ENCODE peak calls at places on chromosomes 1 and 21, in five cellular contexts. One of them, this sample, is unnamed.

GRCh38 chr1:70427976-70428375 is 16.9 kb downstream of the CTH start:
- DNase-seq in A549: no peak
- DNase-seq in fibroblast of lung: peak
- DNase-seq in mesendoderm: peak
- DNase-seq in heart right ventricle: no peak
- DNase-seq in this sample: no peak

GRCh38 chr1:184465489-184466146 is 78.8 kb downstream of the C1orf21 start:
- DNase-seq in A549: no peak
- DNase-seq in fibroblast of lung: no peak
- DNase-seq in mesendoderm: peak
- DNase-seq in heart right ventricle: no peak
- DNase-seq in this sample: no peak

GRCh38 chr1:86466986-86467385 is 1.7 kb upstream of the CLCA1 start:
- DNase-seq in A549: no peak
- DNase-seq in fibroblast of lung: no peak
- DNase-seq in mesendoderm: no peak
- DNase-seq in heart right ventricle: no peak
- DNase-seq in this sample: no peak

GRCh38 chr1:13783551-13783950 is 83.6 kb downstream of the PRDM2 start:
- DNase-seq in A549: no peak
- DNase-seq in fibroblast of lung: no peak
- DNase-seq in mesendoderm: peak
- DNase-seq in heart right ventricle: no peak
- DNase-seq in this sample: no peak

GRCh38 chr1:177799746-177800145 is 170.1 kb downstream of the SEC16B start:
- DNase-seq in A549: no peak
- DNase-seq in fibroblast of lung: no peak
- DNase-seq in mesendoderm: no peak
- DNase-seq in heart right ventricle: no peak
- DNase-seq in this sample: no peak

GRCh38 chr1:238404506-238404905 is 513.8 kb upstream of the ZP4 start:
- DNase-seq in A549: no peak
- DNase-seq in fibroblast of lung: no peak
- DNase-seq in mesendoderm: no peak
- DNase-seq in heart right ventricle: no peak
- DNase-seq in this sample: no peak

GRCh38 chr1:219731771-219732170 is 118.9 kb upstream of the ZC3H11B start:
- DNase-seq in A549: no peak
- DNase-seq in fibroblast of lung: no peak
- DNase-seq in mesendoderm: no peak
- DNase-seq in heart right ventricle: no peak
- DNase-seq in this sample: no peak

GRCh38 chr1:73604739-73605138 is 593.2 kb downstream of the LRRIQ3 start:
- DNase-seq in A549: no peak
- DNase-seq in fibroblast of lung: no peak
- DNase-seq in mesendoderm: no peak
- DNase-seq in heart right ventricle: no peak
- DNase-seq in this sample: no peak

GRCh38 chr1:24673336-24673735 is 30.2 kb downstream of the SRRM1 start:
- DNase-seq in A549: no peak
- DNase-seq in fibroblast of lung: no peak
- DNase-seq in mesendoderm: no peak
- DNase-seq in heart right ventricle: no peak
- DNase-seq in this sample: no peak

GRCh38 chr1:33275200-33275599 is 18.9 kb downstream of the ZNF362 start:
- DNase-seq in A549: no peak
- DNase-seq in fibroblast of lung: no peak
- DNase-seq in mesendoderm: no peak
- DNase-seq in heart right ventricle: no peak
- DNase-seq in this sample: no peak

GRCh38 chr1:31790140-31790539 is 25.7 kb downstream of the SPOCD1 start:
- DNase-seq in A549: no peak
- DNase-seq in fibroblast of lung: no peak
- DNase-seq in mesendoderm: no peak
- DNase-seq in heart right ventricle: no peak
- DNase-seq in this sample: peak

GRCh38 chr1:204945565-204945977 is 74.9 kb downstream of the NFASC start:
- DNase-seq in A549: no peak
- DNase-seq in fibroblast of lung: no peak
- DNase-seq in mesendoderm: no peak
- DNase-seq in heart right ventricle: no peak
- DNase-seq in this sample: no peak

GRCh38 chr1:59678065-59678808 is 136.5 kb upstream of the HOOK1 start:
- DNase-seq in A549: no peak
- DNase-seq in fibroblast of lung: no peak
- DNase-seq in mesendoderm: peak
- DNase-seq in heart right ventricle: no peak
- DNase-seq in this sample: no peak

GRCh38 chr1:5312299-5312686 is 657.9 kb downstream of the AJAP1 start:
- DNase-seq in A549: no peak
- DNase-seq in fibroblast of lung: no peak
- DNase-seq in mesendoderm: no peak
- DNase-seq in heart right ventricle: no peak
- DNase-seq in this sample: no peak

GRCh38 chr1:27430903-27431653 is 38.7 kb downstream of the GPR3 start:
- DNase-seq in A549: no peak
- DNase-seq in fibroblast of lung: peak
- DNase-seq in mesendoderm: no peak
- DNase-seq in heart right ventricle: peak
- DNase-seq in this sample: no peak

GRCh38 chr1:33500547-33500946 is 28.1 kb downstream of the ZSCAN20 start:
- DNase-seq in A549: no peak
- DNase-seq in fibroblast of lung: no peak
- DNase-seq in mesendoderm: peak
- DNase-seq in heart right ventricle: no peak
- DNase-seq in this sample: no peak

GRCh38 chr21:15018382-15018781 is 46.4 kb downstream of the NRIP1 start:
- DNase-seq in A549: no peak
- DNase-seq in fibroblast of lung: no peak
- DNase-seq in mesendoderm: no peak
- DNase-seq in heart right ventricle: no peak
- DNase-seq in this sample: no peak

GRCh38 chr1:159960721-159961381 is 6.8 kb upstream of the SLAMF9 start:
- DNase-seq in A549: peak
- DNase-seq in fibroblast of lung: peak
- DNase-seq in mesendoderm: no peak
- DNase-seq in heart right ventricle: no peak
- DNase-seq in this sample: peak

GRCh38 chr1:151888972-151889570 is 20.2 kb downstream of the THEM4 start:
- DNase-seq in A549: peak
- DNase-seq in fibroblast of lung: no peak
- DNase-seq in mesendoderm: no peak
- DNase-seq in heart right ventricle: no peak
- DNase-seq in this sample: no peak

GRCh38 chr1:207866471-207867135 is 44.3 kb downstream of the CD34 start:
- DNase-seq in A549: peak
- DNase-seq in fibroblast of lung: peak
- DNase-seq in mesendoderm: no peak
- DNase-seq in heart right ventricle: peak
- DNase-seq in this sample: no peak

GRCh38 chr21:27555996-27556395 is 589.1 kb upstream of the ADAMTS5 start:
- DNase-seq in A549: no peak
- DNase-seq in fibroblast of lung: no peak
- DNase-seq in mesendoderm: no peak
- DNase-seq in heart right ventricle: no peak
- DNase-seq in this sample: no peak

GRCh38 chr1:116694524-116694923 is 27.0 kb upstream of the IGSF3 start:
- DNase-seq in A549: no peak
- DNase-seq in fibroblast of lung: no peak
- DNase-seq in mesendoderm: no peak
- DNase-seq in heart right ventricle: no peak
- DNase-seq in this sample: no peak

GRCh38 chr1:182595641-182596240 is 6.7 kb upstream of the RNASEL start:
- DNase-seq in A549: peak
- DNase-seq in fibroblast of lung: peak
- DNase-seq in mesendoderm: peak
- DNase-seq in heart right ventricle: peak
- DNase-seq in this sample: no peak

GRCh38 chr21:45041351-45041805 is 33.0 kb upstream of the ADARB1 start:
- DNase-seq in A549: no peak
- DNase-seq in fibroblast of lung: peak
- DNase-seq in mesendoderm: no peak
- DNase-seq in heart right ventricle: no peak
- DNase-seq in this sample: no peak

GRCh38 chr21:45040114-45040715 is 34.2 kb upstream of the ADARB1 start:
- DNase-seq in A549: no peak
- DNase-seq in fibroblast of lung: no peak
- DNase-seq in mesendoderm: no peak
- DNase-seq in heart right ventricle: no peak
- DNase-seq in this sample: no peak

GRCh38 chr21:45041984-45042663 is 32.3 kb upstream of the ADARB1 start:
- DNase-seq in A549: no peak
- DNase-seq in fibroblast of lung: peak
- DNase-seq in mesendoderm: no peak
- DNase-seq in heart right ventricle: no peak
- DNase-seq in this sample: no peak

GRCh38 chr21:45039309-45040113 is 34.9 kb upstream of the ADARB1 start:
- DNase-seq in A549: no peak
- DNase-seq in fibroblast of lung: no peak
- DNase-seq in mesendoderm: no peak
- DNase-seq in heart right ventricle: no peak
- DNase-seq in this sample: no peak

GRCh38 chr21:45040739-45041138 is 33.6 kb upstream of the ADARB1 start:
- DNase-seq in A549: no peak
- DNase-seq in fibroblast of lung: no peak
- DNase-seq in mesendoderm: no peak
- DNase-seq in heart right ventricle: no peak
- DNase-seq in this sample: no peak
- H3K27ac ChIP-seq in A549: no peak
- H3K27ac ChIP-seq in fibroblast of lung: peak
- H3K27ac ChIP-seq in mesendoderm: no peak
- H3K27ac ChIP-seq in heart right ventricle: no peak
- H3K27ac ChIP-seq in this sample: no peak

DNA sequence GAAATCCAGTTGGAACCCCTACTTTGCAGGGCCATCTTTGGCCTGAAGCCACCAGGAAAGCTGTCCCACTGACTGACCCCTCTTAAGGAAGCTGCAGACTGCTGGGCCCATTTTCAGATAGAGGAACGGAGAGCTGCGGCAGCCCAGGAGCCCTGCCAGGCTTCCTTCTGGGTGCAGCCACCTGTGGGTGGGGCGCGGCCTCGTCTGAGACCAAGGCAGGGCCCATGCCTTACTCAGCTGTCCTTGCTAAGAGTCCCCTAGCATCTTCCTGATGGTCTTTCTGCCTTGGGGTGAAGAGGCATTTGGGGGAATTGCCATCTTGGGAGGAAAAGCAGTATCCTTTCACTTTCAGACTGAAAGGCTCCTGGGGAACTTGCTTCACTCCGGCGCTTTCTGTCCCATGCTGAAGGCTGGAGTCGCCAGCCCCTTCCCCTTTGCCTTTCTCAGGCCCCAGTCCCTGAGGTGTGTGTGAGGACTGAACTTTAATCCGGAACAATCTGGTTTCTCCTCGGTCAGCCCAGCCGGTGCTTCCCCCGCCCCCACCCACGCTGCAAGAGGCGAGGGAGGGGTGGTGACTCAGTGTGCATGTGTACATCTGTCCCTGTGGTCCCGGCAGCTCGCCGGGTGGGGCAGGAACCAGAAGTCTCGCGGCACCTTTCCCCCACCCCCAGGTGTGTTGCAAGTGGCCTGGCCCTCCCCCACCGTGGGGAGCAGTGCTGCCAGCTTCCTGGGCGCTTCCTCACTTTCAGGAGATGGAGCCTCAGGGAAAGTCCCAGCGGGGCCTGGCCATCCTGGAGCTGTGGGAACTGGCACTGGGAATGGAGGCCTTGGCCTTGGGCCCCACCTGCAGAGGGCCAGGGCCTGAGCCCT is 5.1 kb downstream of the ZC3H12A start:
- DNase-seq in A549: peak
- DNase-seq in fibroblast of lung: peak
- DNase-seq in mesendoderm: peak
- DNase-seq in heart right ventricle: peak
- DNase-seq in this sample: peak
- H3K27ac ChIP-seq in A549: peak
- H3K27ac ChIP-seq in fibroblast of lung: peak
- H3K27ac ChIP-seq in mesendoderm: no peak
- H3K27ac ChIP-seq in heart right ventricle: peak
- H3K27ac ChIP-seq in this sample: peak

GRCh38 chr1:17596186-17596585 is 56.7 kb downstream of the ARHGEF10L start:
- DNase-seq in A549: no peak
- DNase-seq in fibroblast of lung: no peak
- DNase-seq in mesendoderm: peak
- DNase-seq in heart right ventricle: no peak
- DNase-seq in this sample: no peak

GRCh38 chr1:17599301-17600300 is 60.1 kb downstream of the ARHGEF10L start:
- DNase-seq in A549: no peak
- DNase-seq in fibroblast of lung: no peak
- DNase-seq in mesendoderm: no peak
- DNase-seq in heart right ventricle: no peak
- DNase-seq in this sample: no peak

GRCh38 chr1:17596651-17597509 is 57.4 kb downstream of the ARHGEF10L start:
- DNase-seq in A549: no peak
- DNase-seq in fibroblast of lung: no peak
- DNase-seq in mesendoderm: peak
- DNase-seq in heart right ventricle: no peak
- DNase-seq in this sample: no peak

GRCh38 chr1:17598251-17598650 is 58.8 kb downstream of the ARHGEF10L start:
- DNase-seq in A549: no peak
- DNase-seq in fibroblast of lung: no peak
- DNase-seq in mesendoderm: no peak
- DNase-seq in heart right ventricle: no peak
- DNase-seq in this sample: no peak

GRCh38 chr1:17597651-17598050 is 58.2 kb downstream of the ARHGEF10L start:
- DNase-seq in A549: no peak
- DNase-seq in fibroblast of lung: no peak
- DNase-seq in mesendoderm: no peak
- DNase-seq in heart right ventricle: no peak
- DNase-seq in this sample: no peak
- H3K27ac ChIP-seq in A549: no peak
- H3K27ac ChIP-seq in fibroblast of lung: no peak
- H3K27ac ChIP-seq in mesendoderm: no peak
- H3K27ac ChIP-seq in heart right ventricle: no peak
- H3K27ac ChIP-seq in this sample: no peak

GRCh38 chr21:44365967-44366585 is 12.7 kb downstream of the TRPM2 start:
- DNase-seq in A549: no peak
- DNase-seq in fibroblast of lung: no peak
- DNase-seq in mesendoderm: no peak
- DNase-seq in heart right ventricle: no peak
- DNase-seq in this sample: peak

GRCh38 chr21:44366586-44367211 is 13.3 kb downstream of the TRPM2 start:
- DNase-seq in A549: no peak
- DNase-seq in fibroblast of lung: no peak
- DNase-seq in mesendoderm: no peak
- DNase-seq in heart right ventricle: no peak
- DNase-seq in this sample: peak

GRCh38 chr21:44363278-44363677 is 9.9 kb downstream of the TRPM2 start:
- DNase-seq in A549: no peak
- DNase-seq in fibroblast of lung: no peak
- DNase-seq in mesendoderm: no peak
- DNase-seq in heart right ventricle: no peak
- DNase-seq in this sample: no peak

GRCh38 chr21:44365251-44365966 is 12.0 kb downstream of the TRPM2 start:
- DNase-seq in A549: no peak
- DNase-seq in fibroblast of lung: no peak
- DNase-seq in mesendoderm: no peak
- DNase-seq in heart right ventricle: no peak
- DNase-seq in this sample: peak

GRCh38 chr21:44364151-44365053 is 11.0 kb downstream of the TRPM2 start:
- DNase-seq in A549: no peak
- DNase-seq in fibroblast of lung: no peak
- DNase-seq in mesendoderm: no peak
- DNase-seq in heart right ventricle: no peak
- DNase-seq in this sample: peak
- H3K27ac ChIP-seq in A549: no peak
- H3K27ac ChIP-seq in fibroblast of lung: no peak
- H3K27ac ChIP-seq in mesendoderm: no peak
- H3K27ac ChIP-seq in heart right ventricle: no peak
- H3K27ac ChIP-seq in this sample: no peak

This sample was measured in RWPE2.